ENCODE peak calls at places on chromosomes 2 and 18, in four cellular contexts. E is HepG2, V is K562, K is GM12878. Q is an unnamed sample.

GRCh38 chr2:181953773-181954537 is 31.7 kb upstream of the PPP1R1C start:
- DNase-seq in E (peak), V (peak), K (peak), Q (peak)

GRCh38 chr2:3198119-3198518 is 179.5 kb downstream of the EIPR1 start:
- DNase-seq in E (peak), V (no peak), K (no peak), Q (peak)

GRCh38 chr18:27206411-27206810 is 21.3 kb upstream of the CHST9 start:
- DNase-seq in E (no peak), V (no peak), K (no peak), Q (no peak)

GRCh38 chr2:233185320-233185719 is 66.2 kb upstream of the ATG16L1 start:
- DNase-seq in E (no peak), V (no peak), K (no peak), Q (no peak)

GRCh38 chr2:196249860-196250259 is 78.5 kb upstream of the STK17B start:
- DNase-seq in E (no peak), V (no peak), K (no peak), Q (no peak)

GRCh38 chr2:198053173-198053572 is 248.8 kb downstream of the PLCL1 start:
- DNase-seq in E (no peak), V (no peak), K (no peak), Q (no peak)

GRCh38 chr18:36887055-36887570 is 58.2 kb downstream of the KIAA1328 start:
- DNase-seq in E (no peak), V (no peak), K (no peak), Q (no peak)

GRCh38 chr2:40244251-40245010 is 207.5 kb downstream of the SLC8A1 start:
- DNase-seq in E (peak), V (no peak), K (no peak), Q (peak)

GRCh38 chr18:56576826-56577573 is 61.4 kb downstream of the TXNL1 start:
- DNase-seq in E (no peak), V (no peak), K (no peak), Q (no peak)

GRCh38 chr18:48728204-48728833 is 189.5 kb downstream of the CTIF start:
- DNase-seq in E (no peak), V (no peak), K (no peak), Q (no peak)

GRCh38 chr18:70490008-70490933 is 201.4 kb downstream of the SOCS6 start:
- DNase-seq in E (peak), V (peak), K (no peak), Q (peak)

GRCh38 chr2:237154050-237154638 is 68.5 kb downstream of the COPS8 start:
- DNase-seq in E (peak), V (peak), K (no peak), Q (peak)

GRCh38 chr2:190551928-190552327 is 17.4 kb upstream of the NEMP2 start:
- DNase-seq in E (no peak), V (no peak), K (no peak), Q (no peak)

GRCh38 chr18:9437049-9437448 is 38.3 kb upstream of the RALBP1 start:
- DNase-seq in E (no peak), V (no peak), K (no peak), Q (no peak)

GRCh38 chr18:59300676-59301285 is 17.7 kb downstream of the CPLX4 start:
- DNase-seq in E (no peak), V (no peak), K (no peak), Q (no peak)

GRCh38 chr18:59298871-59299270 is 19.6 kb downstream of the CPLX4 start:
- DNase-seq in E (no peak), V (no peak), K (no peak), Q (no peak)

GRCh38 chr18:59303006-59303405 is 15.4 kb downstream of the CPLX4 start:
- DNase-seq in E (no peak), V (no peak), K (no peak), Q (no peak)

GRCh38 chr18:59303656-59304055 is 14.8 kb downstream of the CPLX4 start:
- DNase-seq in E (no peak), V (no peak), K (no peak), Q (no peak)

DNA sequence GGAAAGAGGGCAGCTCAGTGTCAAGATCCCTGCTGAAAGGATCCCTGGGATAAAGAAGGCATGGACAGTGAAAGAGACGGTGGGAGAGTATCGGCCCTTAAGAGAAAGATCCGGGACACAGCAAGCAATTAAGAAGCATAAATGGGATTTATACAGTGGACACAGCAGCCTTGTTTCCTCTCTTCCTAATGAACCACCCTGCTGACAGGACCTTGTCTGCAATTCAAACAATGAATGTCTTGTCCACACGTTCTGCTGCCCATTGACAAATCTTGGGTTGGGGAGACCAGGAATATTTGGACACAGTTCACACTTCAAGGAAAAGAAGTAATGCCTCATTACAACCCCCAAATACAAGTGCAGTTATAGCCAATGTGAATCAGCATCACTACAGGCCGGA is 16.5 kb downstream of the CPLX4 start:
- DNase-seq in E (no peak), V (no peak), K (no peak), Q (no peak)
- TF ChIP-seq SP1 in E (no peak), V (no peak), K (no peak), Q (no peak)

DNA sequence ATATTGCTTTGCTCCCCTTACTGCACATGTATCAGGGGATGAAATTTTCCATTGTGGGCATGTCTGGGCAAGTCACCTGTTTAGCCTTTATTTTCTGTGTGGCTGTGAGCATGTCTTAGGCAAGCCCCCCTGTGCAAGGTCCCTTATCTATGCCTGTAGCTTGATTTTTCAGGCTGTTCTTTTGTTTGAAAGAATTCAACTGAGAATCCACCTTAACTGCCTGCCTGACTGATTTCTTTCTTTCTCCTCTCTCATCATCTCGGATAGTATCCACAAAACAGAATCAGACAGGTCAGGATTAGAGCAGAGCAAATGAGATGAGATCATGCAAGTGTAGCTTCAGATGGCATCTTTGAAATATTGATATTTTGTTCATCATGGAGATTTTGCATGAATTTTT is 1147.5 kb upstream of the ACVR2A start:
- DNase-seq in E (no peak), V (no peak), K (no peak), Q (no peak)
- TF ChIP-seq ETV6 in E (no peak), V (no peak), K (no peak), Q (no peak)

DNA sequence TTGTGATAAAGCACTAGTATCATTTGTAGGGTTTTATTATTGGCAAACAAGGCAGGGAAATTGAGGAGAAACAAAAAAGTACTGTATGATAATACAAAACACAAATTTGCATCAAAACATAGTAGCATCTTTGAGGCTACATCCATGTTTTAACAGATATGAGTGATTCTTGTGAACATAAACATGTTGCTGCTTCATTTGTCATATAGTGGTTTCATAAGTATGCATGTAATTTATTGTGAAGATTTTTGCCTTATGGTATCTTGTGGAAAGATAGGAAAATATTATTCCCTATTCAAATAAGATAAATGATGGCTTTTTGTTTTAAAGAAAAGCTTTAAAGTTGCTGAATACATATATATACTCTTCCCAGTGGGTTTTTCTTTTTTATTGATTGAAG is 60.3 kb downstream of the VRK2 start:
- DNase-seq in E (no peak), V (no peak), K (no peak), Q (no peak)
- TF ChIP-seq ATF3 in E (no peak), V (no peak), K (no peak), Q (no peak)

GRCh38 chr18:44682181-44682870 is 1.6 kb downstream of the SETBP1 start:
- DNase-seq in E (no peak), V (no peak), K (no peak), Q (peak)
- TF ChIP-seq SP1 in E (no peak), V (no peak), K (no peak), Q (no peak)

GRCh38 chr2:5982217-5982910 is 290.2 kb downstream of the SOX11 start:
- DNase-seq in E (no peak), V (no peak), K (no peak), Q (no peak)
- TF ChIP-seq ETV6 in E (no peak), V (no peak), K (no peak), Q (no peak)

GRCh38 chr2:157785200-157785599 is 90.9 kb downstream of the ACVR1 start:
- DNase-seq in E (no peak), V (no peak), K (no peak), Q (no peak)
- TF ChIP-seq ATF3 in E (no peak), V (no peak), K (no peak), Q (no peak)